ENCODE peak calls at places on chromosomes 6 and 20, in ten cellular contexts. One of them, this sample, is unnamed.

GRCh38 chr20:3686867-3687321 is 5.1 kb upstream of the ADAM33 start:
- DNase-seq in B cell: no peak
- DNase-seq in SK-N-MC: no peak
- DNase-seq in NAMALWA: no peak
- DNase-seq in HEK293T: no peak
- DNase-seq in EL: peak
- DNase-seq in GM18507: no peak
- DNase-seq in AG09319: peak
- DNase-seq in head of caudate nucleus: peak
- DNase-seq in ecto neural progenitor cell: no peak
- DNase-seq in this sample: no peak

GRCh38 chr20:62850333-62850974 is 11.2 kb downstream of the TCFL5 start:
- DNase-seq in B cell: no peak
- DNase-seq in SK-N-MC: no peak
- DNase-seq in NAMALWA: no peak
- DNase-seq in HEK293T: no peak
- DNase-seq in EL: no peak
- DNase-seq in GM18507: no peak
- DNase-seq in AG09319: no peak
- DNase-seq in head of caudate nucleus: peak
- DNase-seq in ecto neural progenitor cell: peak
- DNase-seq in this sample: peak

GRCh38 chr6:39806277-39806676 is 14.1 kb downstream of the DAAM2 start:
- DNase-seq in B cell: no peak
- DNase-seq in SK-N-MC: no peak
- DNase-seq in NAMALWA: no peak
- DNase-seq in HEK293T: no peak
- DNase-seq in EL: peak
- DNase-seq in GM18507: no peak
- DNase-seq in AG09319: no peak
- DNase-seq in head of caudate nucleus: no peak
- DNase-seq in ecto neural progenitor cell: no peak
- DNase-seq in this sample: no peak

GRCh38 chr20:34443546-34443945 is 72.7 kb upstream of the DYNLRB1 start:
- DNase-seq in B cell: no peak
- DNase-seq in SK-N-MC: no peak
- DNase-seq in NAMALWA: no peak
- DNase-seq in HEK293T: no peak
- DNase-seq in EL: no peak
- DNase-seq in GM18507: no peak
- DNase-seq in AG09319: no peak
- DNase-seq in head of caudate nucleus: no peak
- DNase-seq in ecto neural progenitor cell: no peak
- DNase-seq in this sample: no peak

GRCh38 chr20:36919715-36920333 is 31.7 kb downstream of the SAMHD1 start:
- DNase-seq in B cell: peak
- DNase-seq in SK-N-MC: peak
- DNase-seq in NAMALWA: peak
- DNase-seq in HEK293T: peak
- DNase-seq in EL: peak
- DNase-seq in GM18507: peak
- DNase-seq in AG09319: no peak
- DNase-seq in head of caudate nucleus: no peak
- DNase-seq in ecto neural progenitor cell: no peak
- DNase-seq in this sample: peak

GRCh38 chr6:108781419-108782110 is 66.7 kb upstream of the ARMC2 start:
- DNase-seq in B cell: peak
- DNase-seq in SK-N-MC: no peak
- DNase-seq in NAMALWA: no peak
- DNase-seq in HEK293T: no peak
- DNase-seq in EL: peak
- DNase-seq in GM18507: no peak
- DNase-seq in AG09319: no peak
- DNase-seq in head of caudate nucleus: no peak
- DNase-seq in ecto neural progenitor cell: no peak
- DNase-seq in this sample: no peak

GRCh38 chr20:34268851-34269668 is 27.8 kb downstream of the ASIP start:
- DNase-seq in B cell: peak
- DNase-seq in SK-N-MC: no peak
- DNase-seq in NAMALWA: no peak
- DNase-seq in HEK293T: no peak
- DNase-seq in EL: peak
- DNase-seq in GM18507: no peak
- DNase-seq in AG09319: no peak
- DNase-seq in head of caudate nucleus: peak
- DNase-seq in ecto neural progenitor cell: peak
- DNase-seq in this sample: no peak

GRCh38 chr6:129844118-129844891 is 16.8 kb downstream of the TMEM244 start:
- DNase-seq in B cell: no peak
- DNase-seq in SK-N-MC: no peak
- DNase-seq in NAMALWA: no peak
- DNase-seq in HEK293T: peak
- DNase-seq in EL: peak
- DNase-seq in GM18507: no peak
- DNase-seq in AG09319: no peak
- DNase-seq in head of caudate nucleus: no peak
- DNase-seq in ecto neural progenitor cell: no peak
- DNase-seq in this sample: no peak

GRCh38 chr6:26195924-26196845 is 109.0 kb downstream of the HFE start:
- DNase-seq in B cell: peak
- DNase-seq in SK-N-MC: no peak
- DNase-seq in NAMALWA: peak
- DNase-seq in HEK293T: no peak
- DNase-seq in EL: peak
- DNase-seq in GM18507: no peak
- DNase-seq in AG09319: no peak
- DNase-seq in head of caudate nucleus: no peak
- DNase-seq in ecto neural progenitor cell: no peak
- DNase-seq in this sample: no peak

GRCh38 chr6:8905647-8906231 is 470.4 kb upstream of the SLC35B3 start:
- DNase-seq in B cell: no peak
- DNase-seq in SK-N-MC: peak
- DNase-seq in NAMALWA: no peak
- DNase-seq in HEK293T: no peak
- DNase-seq in EL: no peak
- DNase-seq in GM18507: no peak
- DNase-seq in AG09319: no peak
- DNase-seq in head of caudate nucleus: no peak
- DNase-seq in ecto neural progenitor cell: no peak
- DNase-seq in this sample: no peak

GRCh38 chr6:134589512-134589911 is 271.6 kb upstream of the SGK1 start:
- DNase-seq in B cell: no peak
- DNase-seq in SK-N-MC: no peak
- DNase-seq in NAMALWA: no peak
- DNase-seq in HEK293T: no peak
- DNase-seq in EL: peak
- DNase-seq in GM18507: no peak
- DNase-seq in AG09319: peak
- DNase-seq in head of caudate nucleus: no peak
- DNase-seq in ecto neural progenitor cell: no peak
- DNase-seq in this sample: no peak

GRCh38 chr6:23016701-23017100 is 447.3 kb downstream of the HDGFL1 start:
- DNase-seq in B cell: no peak
- DNase-seq in SK-N-MC: peak
- DNase-seq in NAMALWA: no peak
- DNase-seq in HEK293T: no peak
- DNase-seq in EL: no peak
- DNase-seq in GM18507: no peak
- DNase-seq in AG09319: no peak
- DNase-seq in head of caudate nucleus: no peak
- DNase-seq in ecto neural progenitor cell: no peak
- DNase-seq in this sample: no peak